ENCODE peak calls at places on chromosomes 2 and 18, in ten cellular contexts. One of them, this sample, is unnamed.
A peak's percentile ranks its signal among the peaks of the same experiment; 100 is the strongest.

GRCh38 chr2:122531803-122532344 is 776.4 kb downstream of the TSN start:
- DNase-seq in foreskin fibroblast: no peak
- DNase-seq in NCI-H446: no peak
- DNase-seq in AG04450: no peak
- DNase-seq in NT2/D1: peak; percentile 61
- DNase-seq in ureter: no peak
- DNase-seq in stimulated activated CD4-positive, alpha-beta T cell treated with anti-CD3 and anti-CD28 coated beads, Interleukin-1b, Interleukin-23, amount 100 ng/mL, for 24 hours: no peak
- DNase-seq in GM19239: no peak
- DNase-seq in BJ: no peak
- DNase-seq in NCI-H1105 treated with DMSO at 0.1 percent for 48 hours: no peak
- DNase-seq in this sample: no peak

GRCh38 chr2:49296107-49296506 is 141.8 kb upstream of the FSHR start:
- DNase-seq in foreskin fibroblast: no peak
- DNase-seq in NCI-H446: no peak
- DNase-seq in AG04450: no peak
- DNase-seq in NT2/D1: no peak
- DNase-seq in ureter: no peak
- DNase-seq in stimulated activated CD4-positive, alpha-beta T cell treated with anti-CD3 and anti-CD28 coated beads, Interleukin-1b, Interleukin-23, amount 100 ng/mL, for 24 hours: no peak
- DNase-seq in GM19239: no peak
- DNase-seq in BJ: no peak
- DNase-seq in NCI-H1105 treated with DMSO at 0.1 percent for 48 hours: no peak
- DNase-seq in this sample: no peak

GRCh38 chr2:149787206-149787605 is 199.6 kb upstream of the MMADHC start:
- DNase-seq in foreskin fibroblast: peak; percentile 14
- DNase-seq in NCI-H446: no peak
- DNase-seq in AG04450: no peak
- DNase-seq in NT2/D1: no peak
- DNase-seq in ureter: no peak
- DNase-seq in stimulated activated CD4-positive, alpha-beta T cell treated with anti-CD3 and anti-CD28 coated beads, Interleukin-1b, Interleukin-23, amount 100 ng/mL, for 24 hours: no peak
- DNase-seq in GM19239: no peak
- DNase-seq in BJ: no peak
- DNase-seq in NCI-H1105 treated with DMSO at 0.1 percent for 48 hours: no peak
- DNase-seq in this sample: no peak

GRCh38 chr2:148604927-148605326 is 39.6 kb upstream of the EPC2 start:
- DNase-seq in foreskin fibroblast: no peak
- DNase-seq in NCI-H446: no peak
- DNase-seq in AG04450: no peak
- DNase-seq in NT2/D1: no peak
- DNase-seq in ureter: no peak
- DNase-seq in stimulated activated CD4-positive, alpha-beta T cell treated with anti-CD3 and anti-CD28 coated beads, Interleukin-1b, Interleukin-23, amount 100 ng/mL, for 24 hours: no peak
- DNase-seq in GM19239: no peak
- DNase-seq in BJ: no peak
- DNase-seq in NCI-H1105 treated with DMSO at 0.1 percent for 48 hours: no peak
- DNase-seq in this sample: no peak

GRCh38 chr18:10797882-10798281 is 272.1 kb downstream of the NAPG start:
- DNase-seq in foreskin fibroblast: no peak
- DNase-seq in NCI-H446: no peak
- DNase-seq in AG04450: no peak
- DNase-seq in NT2/D1: no peak
- DNase-seq in ureter: no peak
- DNase-seq in stimulated activated CD4-positive, alpha-beta T cell treated with anti-CD3 and anti-CD28 coated beads, Interleukin-1b, Interleukin-23, amount 100 ng/mL, for 24 hours: no peak
- DNase-seq in GM19239: no peak
- DNase-seq in BJ: no peak
- DNase-seq in NCI-H1105 treated with DMSO at 0.1 percent for 48 hours: peak; percentile 25
- DNase-seq in this sample: no peak

GRCh38 chr2:119544075-119545031 is at the start of gene CFAP221:
- DNase-seq in foreskin fibroblast: peak; percentile 40
- DNase-seq in NCI-H446: peak; percentile 79
- DNase-seq in AG04450: no peak
- DNase-seq in NT2/D1: peak; percentile 76
- DNase-seq in ureter: peak; percentile 58
- DNase-seq in stimulated activated CD4-positive, alpha-beta T cell treated with anti-CD3 and anti-CD28 coated beads, Interleukin-1b, Interleukin-23, amount 100 ng/mL, for 24 hours: peak; percentile 52
- DNase-seq in GM19239: peak; percentile 46
- DNase-seq in BJ: no peak
- DNase-seq in NCI-H1105 treated with DMSO at 0.1 percent for 48 hours: peak; percentile 66
- DNase-seq in this sample: peak; percentile 63

GRCh38 chr2:186209532-186209931 is 276.5 kb upstream of the ZC3H15 start:
- DNase-seq in foreskin fibroblast: no peak
- DNase-seq in NCI-H446: no peak
- DNase-seq in AG04450: no peak
- DNase-seq in NT2/D1: no peak
- DNase-seq in ureter: no peak
- DNase-seq in stimulated activated CD4-positive, alpha-beta T cell treated with anti-CD3 and anti-CD28 coated beads, Interleukin-1b, Interleukin-23, amount 100 ng/mL, for 24 hours: no peak
- DNase-seq in GM19239: no peak
- DNase-seq in BJ: no peak
- DNase-seq in NCI-H1105 treated with DMSO at 0.1 percent for 48 hours: no peak
- DNase-seq in this sample: no peak

GRCh38 chr2:99689135-99689742 is 199.4 kb upstream of the REV1 start:
- DNase-seq in foreskin fibroblast: no peak
- DNase-seq in NCI-H446: no peak
- DNase-seq in AG04450: no peak
- DNase-seq in NT2/D1: no peak
- DNase-seq in ureter: no peak
- DNase-seq in stimulated activated CD4-positive, alpha-beta T cell treated with anti-CD3 and anti-CD28 coated beads, Interleukin-1b, Interleukin-23, amount 100 ng/mL, for 24 hours: no peak
- DNase-seq in GM19239: no peak
- DNase-seq in BJ: no peak
- DNase-seq in NCI-H1105 treated with DMSO at 0.1 percent for 48 hours: no peak
- DNase-seq in this sample: no peak

GRCh38 chr18:23143059-23143831 is 8.0 kb downstream of the CABLES1 start:
- DNase-seq in foreskin fibroblast: no peak
- DNase-seq in NCI-H446: no peak
- DNase-seq in AG04450: no peak
- DNase-seq in NT2/D1: no peak
- DNase-seq in ureter: peak; percentile 59
- DNase-seq in stimulated activated CD4-positive, alpha-beta T cell treated with anti-CD3 and anti-CD28 coated beads, Interleukin-1b, Interleukin-23, amount 100 ng/mL, for 24 hours: no peak
- DNase-seq in GM19239: no peak
- DNase-seq in BJ: no peak
- DNase-seq in NCI-H1105 treated with DMSO at 0.1 percent for 48 hours: no peak
- DNase-seq in this sample: peak; percentile 48

GRCh38 chr18:7593194-7593819 is 26.2 kb downstream of the PTPRM start:
- DNase-seq in foreskin fibroblast: no peak
- DNase-seq in NCI-H446: no peak
- DNase-seq in AG04450: no peak
- DNase-seq in NT2/D1: no peak
- DNase-seq in ureter: no peak
- DNase-seq in stimulated activated CD4-positive, alpha-beta T cell treated with anti-CD3 and anti-CD28 coated beads, Interleukin-1b, Interleukin-23, amount 100 ng/mL, for 24 hours: no peak
- DNase-seq in GM19239: no peak
- DNase-seq in BJ: no peak
- DNase-seq in NCI-H1105 treated with DMSO at 0.1 percent for 48 hours: peak; percentile 35
- DNase-seq in this sample: no peak

GRCh38 chr2:225670111-225670974 is 270.8 kb downstream of the NYAP2 start:
- DNase-seq in foreskin fibroblast: peak; percentile 23
- DNase-seq in NCI-H446: peak; percentile 64
- DNase-seq in AG04450: peak; percentile 42
- DNase-seq in NT2/D1: peak; percentile 33
- DNase-seq in ureter: no peak
- DNase-seq in stimulated activated CD4-positive, alpha-beta T cell treated with anti-CD3 and anti-CD28 coated beads, Interleukin-1b, Interleukin-23, amount 100 ng/mL, for 24 hours: no peak
- DNase-seq in GM19239: no peak
- DNase-seq in BJ: peak; percentile 52
- DNase-seq in NCI-H1105 treated with DMSO at 0.1 percent for 48 hours: peak; percentile 26
- DNase-seq in this sample: no peak

GRCh38 chr2:162294949-162295348 is 23.5 kb downstream of the IFIH1 start:
- DNase-seq in foreskin fibroblast: no peak
- DNase-seq in NCI-H446: no peak
- DNase-seq in AG04450: no peak
- DNase-seq in NT2/D1: no peak
- DNase-seq in ureter: no peak
- DNase-seq in stimulated activated CD4-positive, alpha-beta T cell treated with anti-CD3 and anti-CD28 coated beads, Interleukin-1b, Interleukin-23, amount 100 ng/mL, for 24 hours: no peak
- DNase-seq in GM19239: no peak
- DNase-seq in BJ: no peak
- DNase-seq in NCI-H1105 treated with DMSO at 0.1 percent for 48 hours: no peak
- DNase-seq in this sample: no peak

GRCh38 chr2:176473177-176473576 is 203.9 kb downstream of the MTX2 start:
- DNase-seq in foreskin fibroblast: no peak
- DNase-seq in NCI-H446: no peak
- DNase-seq in AG04450: no peak
- DNase-seq in NT2/D1: no peak
- DNase-seq in ureter: peak; percentile 82
- DNase-seq in stimulated activated CD4-positive, alpha-beta T cell treated with anti-CD3 and anti-CD28 coated beads, Interleukin-1b, Interleukin-23, amount 100 ng/mL, for 24 hours: no peak
- DNase-seq in GM19239: no peak
- DNase-seq in BJ: no peak
- DNase-seq in NCI-H1105 treated with DMSO at 0.1 percent for 48 hours: peak; percentile 92
- DNase-seq in this sample: peak; percentile 82

GRCh38 chr2:231393149-231394131 is 2.1 kb upstream of the B3GNT7 start:
- DNase-seq in foreskin fibroblast: no peak
- DNase-seq in NCI-H446: no peak
- DNase-seq in AG04450: no peak
- DNase-seq in NT2/D1: no peak
- DNase-seq in ureter: no peak
- DNase-seq in stimulated activated CD4-positive, alpha-beta T cell treated with anti-CD3 and anti-CD28 coated beads, Interleukin-1b, Interleukin-23, amount 100 ng/mL, for 24 hours: no peak
- DNase-seq in GM19239: peak; percentile 81
- DNase-seq in BJ: no peak
- DNase-seq in NCI-H1105 treated with DMSO at 0.1 percent for 48 hours: no peak
- DNase-seq in this sample: no peak

GRCh38 chr18:9711361-9712129 is 3.4 kb downstream of the RAB31 start:
- DNase-seq in foreskin fibroblast: no peak
- DNase-seq in NCI-H446: no peak
- DNase-seq in AG04450: no peak
- DNase-seq in NT2/D1: no peak
- DNase-seq in ureter: no peak
- DNase-seq in stimulated activated CD4-positive, alpha-beta T cell treated with anti-CD3 and anti-CD28 coated beads, Interleukin-1b, Interleukin-23, amount 100 ng/mL, for 24 hours: no peak
- DNase-seq in GM19239: peak; percentile 62
- DNase-seq in BJ: no peak
- DNase-seq in NCI-H1105 treated with DMSO at 0.1 percent for 48 hours: no peak
- DNase-seq in this sample: no peak

GRCh38 chr2:105325389-105325963 is 4.1 kb downstream of the TGFBRAP1 start:
- DNase-seq in foreskin fibroblast: peak; percentile 60
- DNase-seq in NCI-H446: no peak
- DNase-seq in AG04450: no peak
- DNase-seq in NT2/D1: no peak
- DNase-seq in ureter: no peak
- DNase-seq in stimulated activated CD4-positive, alpha-beta T cell treated with anti-CD3 and anti-CD28 coated beads, Interleukin-1b, Interleukin-23, amount 100 ng/mL, for 24 hours: no peak
- DNase-seq in GM19239: no peak
- DNase-seq in BJ: peak; percentile 73
- DNase-seq in NCI-H1105 treated with DMSO at 0.1 percent for 48 hours: no peak
- DNase-seq in this sample: no peak

GRCh38 chr2:74815955-74816354 is 18.0 kb upstream of the HK2 start:
- DNase-seq in foreskin fibroblast: no peak
- DNase-seq in NCI-H446: peak; percentile 52
- DNase-seq in AG04450: no peak
- DNase-seq in NT2/D1: no peak
- DNase-seq in ureter: no peak
- DNase-seq in stimulated activated CD4-positive, alpha-beta T cell treated with anti-CD3 and anti-CD28 coated beads, Interleukin-1b, Interleukin-23, amount 100 ng/mL, for 24 hours: no peak
- DNase-seq in GM19239: no peak
- DNase-seq in BJ: no peak
- DNase-seq in NCI-H1105 treated with DMSO at 0.1 percent for 48 hours: no peak
- DNase-seq in this sample: no peak

GRCh38 chr18:75090336-75090735 is 118.6 kb downstream of the PTGR3 start:
- DNase-seq in foreskin fibroblast: no peak
- DNase-seq in NCI-H446: no peak
- DNase-seq in AG04450: no peak
- DNase-seq in NT2/D1: no peak
- DNase-seq in ureter: no peak
- DNase-seq in stimulated activated CD4-positive, alpha-beta T cell treated with anti-CD3 and anti-CD28 coated beads, Interleukin-1b, Interleukin-23, amount 100 ng/mL, for 24 hours: no peak
- DNase-seq in GM19239: no peak
- DNase-seq in BJ: no peak
- DNase-seq in NCI-H1105 treated with DMSO at 0.1 percent for 48 hours: no peak
- DNase-seq in this sample: no peak

GRCh38 chr2:36352024-36352398 is 3.6 kb upstream of the CRIM1 start:
- DNase-seq in foreskin fibroblast: no peak
- DNase-seq in NCI-H446: peak; percentile 63
- DNase-seq in AG04450: no peak
- DNase-seq in NT2/D1: no peak
- DNase-seq in ureter: no peak
- DNase-seq in stimulated activated CD4-positive, alpha-beta T cell treated with anti-CD3 and anti-CD28 coated beads, Interleukin-1b, Interleukin-23, amount 100 ng/mL, for 24 hours: no peak
- DNase-seq in GM19239: no peak
- DNase-seq in BJ: no peak
- DNase-seq in NCI-H1105 treated with DMSO at 0.1 percent for 48 hours: peak; percentile 28
- DNase-seq in this sample: peak; percentile 45

GRCh38 chr2:235384624-235385023 is 109.2 kb upstream of the AGAP1 start:
- DNase-seq in foreskin fibroblast: no peak
- DNase-seq in NCI-H446: no peak
- DNase-seq in AG04450: no peak
- DNase-seq in NT2/D1: peak; percentile 81
- DNase-seq in ureter: no peak
- DNase-seq in stimulated activated CD4-positive, alpha-beta T cell treated with anti-CD3 and anti-CD28 coated beads, Interleukin-1b, Interleukin-23, amount 100 ng/mL, for 24 hours: no peak
- DNase-seq in GM19239: no peak
- DNase-seq in BJ: no peak
- DNase-seq in NCI-H1105 treated with DMSO at 0.1 percent for 48 hours: no peak
- DNase-seq in this sample: no peak